ENCODE peak calls at places on chromosomes 2 and 18, in seven cellular contexts. I, Z, B, L, O, X and G are unnamed samples.

GRCh38 chr2:205352593-205352992 is 329.7 kb upstream of the NRP2 start:
- DNase-seq in I (peak), Z (no peak), B (no peak), L (no peak), O (no peak), X (no peak), G (no peak)

GRCh38 chr18:26418225-26418624 is 130.1 kb downstream of the KCTD1 start:
- DNase-seq in I (no peak), Z (no peak), B (no peak), L (no peak), O (no peak), X (no peak), G (no peak)

GRCh38 chr2:42328148-42328833 is 32.7 kb downstream of the COX7A2L start:
- DNase-seq in I (peak), Z (no peak), B (no peak), L (peak), O (no peak), X (no peak), G (no peak)

GRCh38 chr2:176752295-176752694 is 460.3 kb upstream of the HNRNPA3 start:
- DNase-seq in I (no peak), Z (no peak), B (no peak), L (no peak), O (no peak), X (no peak), G (no peak)

GRCh38 chr2:165794520-165794882 is 454 bp upstream of the GALNT3 start:
- DNase-seq in I (peak), Z (no peak), B (peak), L (peak), O (no peak), X (no peak), G (peak)

GRCh38 chr2:130869441-130870160 is 32.9 kb downstream of the ARHGEF4 start:
- DNase-seq in I (no peak), Z (no peak), B (no peak), L (no peak), O (no peak), X (no peak), G (no peak)

GRCh38 chr18:27549335-27550039 is 364.4 kb upstream of the CHST9 start:
- DNase-seq in I (no peak), Z (no peak), B (no peak), L (no peak), O (no peak), X (no peak), G (no peak)

GRCh38 chr2:234725528-234726264 is 226.1 kb upstream of the SH3BP4 start:
- DNase-seq in I (peak), Z (no peak), B (no peak), L (no peak), O (no peak), X (no peak), G (no peak)

GRCh38 chr2:68388772-68389171 is 23.7 kb downstream of the PLEK start:
- DNase-seq in I (no peak), Z (no peak), B (no peak), L (no peak), O (no peak), X (no peak), G (no peak)

GRCh38 chr2:211085056-211085680 is 528.8 kb downstream of the CPS1 start:
- DNase-seq in I (peak), Z (no peak), B (no peak), L (peak), O (no peak), X (no peak), G (peak)

GRCh38 chr2:197358927-197359326 is 48.3 kb upstream of the ANKRD44 start:
- DNase-seq in I (peak), Z (no peak), B (no peak), L (no peak), O (no peak), X (no peak), G (no peak)

GRCh38 chr2:231200805-231201474 is 2.5 kb downstream of the ARMC9 start:
- DNase-seq in I (peak), Z (no peak), B (no peak), L (no peak), O (no peak), X (no peak), G (no peak)

GRCh38 chr2:84286878-84287277 is 172.2 kb downstream of the SUCLG1 start:
- DNase-seq in I (no peak), Z (no peak), B (no peak), L (no peak), O (no peak), X (no peak), G (no peak)

GRCh38 chr2:42926438-42927333 is 134.3 kb upstream of the HAAO start:
- DNase-seq in I (no peak), Z (no peak), B (no peak), L (no peak), O (no peak), X (no peak), G (no peak)

GRCh38 chr2:167332358-167332757 is 444.1 kb downstream of the XIRP2 start:
- DNase-seq in I (no peak), Z (no peak), B (no peak), L (no peak), O (no peak), X (no peak), G (no peak)

GRCh38 chr2:167335627-167336026 is 447.3 kb downstream of the XIRP2 start:
- DNase-seq in I (peak), Z (no peak), B (no peak), L (no peak), O (no peak), X (no peak), G (no peak)

GRCh38 chr2:167334343-167334742 is 446.1 kb downstream of the XIRP2 start:
- DNase-seq in I (no peak), Z (no peak), B (no peak), L (no peak), O (no peak), X (no peak), G (no peak)

GRCh38 chr2:167333245-167333644 is 445.0 kb downstream of the XIRP2 start:
- DNase-seq in I (peak), Z (no peak), B (no peak), L (no peak), O (no peak), X (no peak), G (no peak)

GRCh38 chr2:167331636-167332232 is 443.5 kb downstream of the XIRP2 start:
- DNase-seq in I (no peak), Z (no peak), B (no peak), L (no peak), O (no peak), X (peak), G (no peak)
- TF ChIP-seq CTCF in I (peak), Z (no peak), B (no peak), L (peak), O (no peak), X (peak), G (no peak)

GRCh38 chr2:117056376-117056748 is 758.1 kb upstream of the DDX18 start:
- DNase-seq in I (no peak), Z (no peak), B (no peak), L (no peak), O (no peak), X (no peak), G (no peak)
- TF ChIP-seq CTCF in I (no peak), Z (no peak), B (no peak), L (no peak), O (peak), X (peak), G (no peak)

DNA sequence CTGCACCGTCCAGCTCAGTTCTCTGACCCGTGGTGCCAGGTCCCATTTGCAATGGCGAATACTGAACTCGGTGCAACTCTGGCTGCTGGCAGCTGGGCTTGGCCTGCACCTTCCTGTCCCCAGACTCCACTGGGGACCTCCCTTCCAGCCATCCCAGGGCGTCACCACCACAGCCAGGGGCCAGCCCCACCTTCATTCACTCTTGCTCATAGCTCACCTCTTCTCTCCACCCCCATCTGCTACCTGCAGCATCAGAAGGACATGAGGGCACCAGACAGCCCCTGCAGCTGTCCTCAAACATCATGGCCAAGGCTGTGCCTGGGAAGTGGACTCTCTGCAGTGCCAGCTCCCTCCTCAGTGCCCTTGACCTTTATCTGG is 16.2 kb upstream of the ALPI start:
- DNase-seq in I (no peak), Z (no peak), B (no peak), L (no peak), O (no peak), X (no peak), G (no peak)
- TF ChIP-seq CTCF in I (no peak), Z (no peak), B (no peak), L (no peak), O (no peak), X (no peak), G (no peak)

DNA sequence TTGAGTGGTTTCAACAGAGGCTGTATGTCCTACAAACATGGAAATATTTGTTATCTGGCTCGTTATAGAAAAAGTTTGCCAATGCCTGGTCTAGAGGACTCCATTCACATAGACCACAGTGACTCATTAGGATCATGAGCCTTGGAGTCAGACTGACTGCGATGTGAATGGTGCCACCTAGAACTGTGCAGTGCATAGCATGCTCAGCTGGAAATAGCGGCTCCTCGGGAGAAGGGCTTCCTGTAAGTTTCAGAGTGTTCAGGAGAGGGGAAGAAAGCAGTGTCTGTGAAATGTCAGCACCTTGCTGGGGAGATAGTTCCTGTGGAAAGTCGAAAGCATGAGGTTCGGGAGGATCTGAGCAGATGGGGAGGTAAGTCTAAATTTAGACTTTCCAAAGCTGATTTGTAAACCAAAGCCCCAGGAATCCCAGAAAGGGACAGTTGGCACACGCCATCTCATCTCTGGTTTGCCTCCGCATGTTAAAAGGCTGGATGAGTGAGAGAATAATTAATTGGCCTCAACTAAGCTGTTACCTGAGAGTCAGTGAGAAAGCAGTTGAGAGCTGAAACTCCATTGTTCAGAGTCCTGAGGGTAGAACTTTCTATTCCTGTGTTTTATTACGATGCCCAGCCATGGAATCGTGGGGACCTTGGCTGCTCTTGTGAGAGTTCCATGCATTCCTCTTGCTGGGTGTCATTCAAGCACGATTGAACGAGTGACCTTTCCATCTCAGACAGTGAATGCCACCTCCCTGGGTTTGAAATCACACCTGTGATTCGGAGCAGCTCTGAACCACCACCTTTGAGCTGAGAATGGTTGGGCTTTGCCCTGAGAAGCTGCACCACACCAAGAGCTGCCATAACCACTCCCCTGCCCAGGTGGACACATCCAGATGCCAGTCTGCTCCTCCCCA is 99.5 kb downstream of the MAPK4 start:
- DNase-seq in I (peak), Z (no peak), B (no peak), L (peak), O (peak), X (no peak), G (no peak)
- TF ChIP-seq CTCF in I (no peak), Z (peak), B (no peak), L (peak), O (peak), X (no peak), G (no peak)